ENCODE peak calls at places on chromosomes 7 and 10, in five cellular contexts. Z is neuronal stem cell, X is mesenchymal stem cell, H is IMR-90, A is mesendoderm. W is an unnamed sample.

GRCh38 chr10:79980711-79981110 is 31.8 kb upstream of the SFTPD start:
- DNase-seq in Z (no peak), X (no peak), H (no peak), A (no peak), W (no peak)

GRCh38 chr10:89937494-89937893 is 236.1 kb downstream of the KIF20B start:
- DNase-seq in Z (no peak), X (no peak), H (no peak), A (no peak), W (no peak)

GRCh38 chr7:24980695-24981543 is 941 bp upstream of the OSBPL3 start:
- DNase-seq in Z (no peak), X (peak), H (peak), A (peak), W (peak)

GRCh38 chr10:17068953-17069352 is 60.7 kb downstream of the CUBN start:
- DNase-seq in Z (no peak), X (no peak), H (no peak), A (no peak), W (no peak)

GRCh38 chr10:80283119-80283518 is 6.3 kb downstream of the MAT1A start:
- DNase-seq in Z (no peak), X (no peak), H (no peak), A (no peak), W (no peak)

GRCh38 chr10:129467346-129468119 is 492 bp downstream of the MGMT start:
- DNase-seq in Z (no peak), X (peak), H (peak), A (no peak), W (no peak)

GRCh38 chr10:29609696-29610095 is 25.1 kb downstream of the SVIL start:
- DNase-seq in Z (no peak), X (no peak), H (no peak), A (no peak), W (no peak)

GRCh38 chr7:42232275-42232674 is 4.7 kb downstream of the GLI3 start:
- DNase-seq in Z (no peak), X (peak), H (peak), A (peak), W (no peak)

GRCh38 chr7:17408245-17408903 is 109.9 kb downstream of the AHR start:
- DNase-seq in Z (no peak), X (peak), H (peak), A (no peak), W (no peak)

GRCh38 chr7:91780526-91780925 is 100.0 kb downstream of the MTERF1 start:
- DNase-seq in Z (no peak), X (no peak), H (no peak), A (no peak), W (no peak)

GRCh38 chr7:155509025-155509724 is 37.2 kb downstream of the CNPY1 start:
- DNase-seq in Z (no peak), X (no peak), H (no peak), A (peak), W (no peak)

GRCh38 chr10:50885097-50885859 is at the start of gene A1CF:
- DNase-seq in Z (no peak), X (no peak), H (no peak), A (no peak), W (no peak)

GRCh38 chr10:50882540-50882983 is 2.9 kb downstream of the A1CF start:
- DNase-seq in Z (no peak), X (no peak), H (no peak), A (no peak), W (no peak)

GRCh38 chr10:50884302-50884701 is 1.1 kb downstream of the A1CF start:
- DNase-seq in Z (no peak), X (no peak), H (no peak), A (no peak), W (no peak)

GRCh38 chr10:50883624-50884023 is 1.8 kb downstream of the A1CF start:
- DNase-seq in Z (no peak), X (no peak), H (no peak), A (no peak), W (no peak)
- H3K18ac ChIP-seq in Z (no peak), X (no peak), H (no peak), A (no peak), W (no peak)

GRCh38 chr10:3783313-3783689 is 1.7 kb downstream of the KLF6 start:
- DNase-seq in Z (no peak), X (peak), H (peak), A (peak), W (peak)

GRCh38 chr10:3785251-3785848 is 341 bp upstream of the KLF6 start:
- DNase-seq in Z (peak), X (peak), H (peak), A (peak), W (peak)

GRCh38 chr10:3784510-3785250 is at the start of gene KLF6:
- DNase-seq in Z (no peak), X (no peak), H (peak), A (peak), W (no peak)

GRCh38 chr10:3782456-3783312 is 2.3 kb downstream of the KLF6 start:
- DNase-seq in Z (no peak), X (peak), H (peak), A (peak), W (peak)

DNA sequence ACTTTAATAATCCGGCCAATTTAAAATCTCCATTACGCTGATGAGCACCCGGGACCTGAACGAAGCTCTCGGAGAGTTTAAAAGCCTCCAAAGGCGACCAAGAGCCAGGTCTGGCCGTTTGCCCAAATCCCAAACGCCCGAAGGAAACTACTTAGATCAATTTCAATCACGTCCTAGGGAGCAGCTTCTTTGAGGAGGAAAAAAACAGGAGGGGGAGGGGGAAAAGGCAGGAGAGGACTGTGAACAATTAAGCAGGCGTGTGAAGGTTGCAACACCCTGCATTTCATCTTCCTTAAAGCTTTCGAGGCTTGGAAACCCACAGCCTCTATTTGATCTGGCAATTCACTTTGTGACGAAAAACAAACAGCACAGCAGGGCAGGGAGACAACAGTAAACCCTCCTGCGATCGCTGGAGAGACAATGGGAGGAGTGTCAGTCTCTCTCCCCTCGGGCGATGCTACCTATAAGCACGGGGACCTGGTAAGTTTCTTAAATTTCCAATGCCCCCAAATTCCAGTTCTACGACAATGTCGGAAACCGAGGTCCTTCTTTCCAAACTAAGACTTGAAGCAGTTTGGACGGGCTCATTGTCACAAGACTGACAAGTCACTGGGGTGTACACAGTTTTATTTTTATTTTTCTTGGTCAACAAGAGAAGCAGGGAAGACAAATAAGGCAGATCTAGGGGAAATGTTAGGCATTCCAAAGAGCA is 1.1 kb downstream of the KLF6 start:
- DNase-seq in Z (peak), X (peak), H (peak), A (peak), W (peak)
- H3K18ac ChIP-seq in Z (no peak), X (peak), H (peak), A (peak), W (peak)

DNA sequence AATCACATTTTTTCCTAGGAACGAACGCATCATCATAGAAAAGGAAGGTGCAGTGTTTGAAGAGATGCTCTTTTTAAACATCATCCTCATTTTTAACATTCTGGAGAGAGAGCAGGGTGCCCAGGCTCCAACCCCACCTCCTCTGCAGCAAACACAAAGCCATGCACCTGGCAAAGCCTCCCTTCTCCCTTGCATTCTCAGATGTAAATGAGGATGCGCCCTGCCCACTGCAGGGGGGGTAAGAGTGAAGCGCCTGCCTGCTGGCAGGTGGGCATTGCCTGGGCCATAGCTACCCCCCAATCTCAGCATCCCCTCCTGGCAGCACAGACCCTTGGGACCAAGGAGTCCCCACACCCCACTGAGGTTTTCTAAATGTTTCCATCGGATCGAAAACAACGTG is 92.4 kb downstream of the PTPRN2 start:
- DNase-seq in Z (no peak), X (no peak), H (no peak), A (no peak), W (no peak)
- H3K18ac ChIP-seq in Z (no peak), X (no peak), H (no peak), A (no peak), W (no peak)

DNA sequence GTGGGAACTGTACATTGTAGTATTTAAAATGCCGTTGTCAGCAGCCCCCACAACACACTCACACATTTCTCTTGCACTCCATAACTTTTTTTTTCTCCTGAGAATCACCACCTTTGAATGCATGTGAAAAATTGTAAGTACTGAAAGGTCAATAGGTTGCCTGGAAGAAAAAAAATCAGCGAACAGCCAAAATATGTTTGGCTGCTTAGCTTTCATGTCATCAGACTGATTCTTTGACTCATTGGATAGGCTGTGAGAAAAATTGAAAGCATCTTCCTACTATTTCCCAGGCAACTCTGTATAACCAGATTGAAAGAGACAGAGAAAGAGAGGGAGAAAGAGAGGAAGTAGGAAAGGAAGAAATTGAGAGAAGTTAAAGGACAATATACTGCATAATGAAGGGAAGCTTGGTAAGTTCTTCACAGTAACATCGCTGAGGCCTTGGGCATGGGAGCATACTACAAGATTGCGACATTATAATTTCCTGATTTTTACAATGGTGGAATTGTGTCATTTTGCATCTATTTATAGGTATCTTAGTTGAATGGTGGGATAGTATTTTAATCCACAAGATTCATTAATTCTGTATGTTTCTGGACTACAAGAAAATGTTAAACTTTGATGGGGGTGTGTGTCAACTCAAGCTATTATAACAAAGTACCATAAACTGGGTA is 249.3 kb upstream of the KCND2 start:
- DNase-seq in Z (no peak), X (peak), H (peak), A (no peak), W (no peak)
- H3K18ac ChIP-seq in Z (no peak), X (no peak), H (peak), A (no peak), W (no peak)

GRCh38 chr10:133373104-133373624 is at the start of gene ECHS1:
- DNase-seq in Z (peak), X (peak), H (peak), A (peak), W (peak)
- H3K18ac ChIP-seq in Z (peak), X (peak), H (no peak), A (peak), W (no peak)

GRCh38 chr7:98303176-98303865 is 21.8 kb downstream of the BRI3 start:
- DNase-seq in Z (no peak), X (no peak), H (no peak), A (no peak), W (no peak)
- H3K18ac ChIP-seq in Z (no peak), X (no peak), H (no peak), A (no peak), W (no peak)

GRCh38 chr10:71216363-71216695 is 4.0 kb downstream of the UNC5B start:
- DNase-seq in Z (no peak), X (no peak), H (no peak), A (no peak), W (no peak)
- H3K18ac ChIP-seq in Z (no peak), X (peak), H (no peak), A (peak), W (no peak)

W was measured in H9.